ENCODE peak calls at places on chromosomes 16 and 17, in eight cellular contexts. One of them, this sample, is unnamed.

GRCh38 chr17:17940451-17940911 is 31.7 kb downstream of the TOM1L2 start:
- DNase-seq in pancreas: no peak
- DNase-seq in GM23338: no peak
- DNase-seq in colonic mucosa: no peak
- DNase-seq in fibroblast of villous mesenchyme: peak; percentile 59
- DNase-seq in fibroblast of mammary gland: peak; percentile 56
- DNase-seq in ovary: no peak
- DNase-seq in endothelial cell of umbilical vein: peak; percentile 49
- DNase-seq in this sample: peak; percentile 48

GRCh38 chr16:17527538-17527937 is 56.8 kb upstream of the XYLT1 start:
- DNase-seq in fibroblast of mammary gland: no peak
- DNase-seq in ovary: no peak
- DNase-seq in endothelial cell of umbilical vein: no peak
- DNase-seq in fibroblast of villous mesenchyme: no peak
- DNase-seq in colonic mucosa: no peak
- DNase-seq in pancreas: no peak
- DNase-seq in GM23338: no peak
- DNase-seq in this sample: no peak

GRCh38 chr17:58252141-58252540 is 13.8 kb downstream of the LPO start:
- DNase-seq in ovary: no peak
- DNase-seq in fibroblast of mammary gland: no peak
- DNase-seq in fibroblast of villous mesenchyme: no peak
- DNase-seq in GM23338: no peak
- DNase-seq in endothelial cell of umbilical vein: no peak
- DNase-seq in pancreas: no peak
- DNase-seq in colonic mucosa: no peak
- DNase-seq in this sample: no peak

GRCh38 chr16:3807425-3808123 is 72.9 kb downstream of the CREBBP start:
- DNase-seq in fibroblast of mammary gland: no peak
- DNase-seq in ovary: no peak
- DNase-seq in endothelial cell of umbilical vein: no peak
- DNase-seq in pancreas: no peak
- DNase-seq in fibroblast of villous mesenchyme: no peak
- DNase-seq in colonic mucosa: no peak
- DNase-seq in GM23338: no peak
- DNase-seq in this sample: no peak

GRCh38 chr17:73172252-73172651 is 7.4 kb downstream of the SSTR2 start:
- DNase-seq in colonic mucosa: no peak
- DNase-seq in ovary: no peak
- DNase-seq in fibroblast of villous mesenchyme: no peak
- DNase-seq in pancreas: no peak
- DNase-seq in fibroblast of mammary gland: no peak
- DNase-seq in endothelial cell of umbilical vein: no peak
- DNase-seq in GM23338: no peak
- DNase-seq in this sample: no peak

GRCh38 chr16:5487728-5488127 is 390.1 kb upstream of the EEF2KMT start:
- DNase-seq in GM23338: no peak
- DNase-seq in pancreas: no peak
- DNase-seq in fibroblast of mammary gland: no peak
- DNase-seq in colonic mucosa: no peak
- DNase-seq in endothelial cell of umbilical vein: no peak
- DNase-seq in fibroblast of villous mesenchyme: no peak
- DNase-seq in ovary: no peak
- DNase-seq in this sample: no peak

GRCh38 chr17:66210208-66210574 is 18.3 kb upstream of the CEP112 start:
- DNase-seq in ovary: no peak
- DNase-seq in GM23338: no peak
- DNase-seq in fibroblast of villous mesenchyme: no peak
- DNase-seq in fibroblast of mammary gland: no peak
- DNase-seq in pancreas: no peak
- DNase-seq in colonic mucosa: no peak
- DNase-seq in endothelial cell of umbilical vein: no peak
- DNase-seq in this sample: no peak

GRCh38 chr16:10760863-10761262 is 17.2 kb downstream of the NUBP1 start:
- DNase-seq in pancreas: no peak
- DNase-seq in fibroblast of villous mesenchyme: no peak
- DNase-seq in ovary: no peak
- DNase-seq in endothelial cell of umbilical vein: no peak
- DNase-seq in colonic mucosa: no peak
- DNase-seq in fibroblast of mammary gland: no peak
- DNase-seq in GM23338: no peak
- DNase-seq in this sample: no peak

GRCh38 chr17:20116683-20117309 is 107.6 kb downstream of the SPECC1 start:
- DNase-seq in ovary: peak; percentile 62
- DNase-seq in colonic mucosa: peak; percentile 55
- DNase-seq in GM23338: peak; percentile 89
- DNase-seq in fibroblast of villous mesenchyme: peak; percentile 59
- DNase-seq in endothelial cell of umbilical vein: peak; percentile 48
- DNase-seq in pancreas: no peak
- DNase-seq in fibroblast of mammary gland: peak; percentile 54
- DNase-seq in this sample: peak; percentile 71

GRCh38 chr17:2218426-2218825 is 85.2 kb downstream of the SMG6 start:
- DNase-seq in ovary: no peak
- DNase-seq in GM23338: no peak
- DNase-seq in fibroblast of mammary gland: no peak
- DNase-seq in fibroblast of villous mesenchyme: no peak
- DNase-seq in colonic mucosa: no peak
- DNase-seq in pancreas: no peak
- DNase-seq in endothelial cell of umbilical vein: no peak
- DNase-seq in this sample: no peak

GRCh38 chr16:1645914-1646525 is 32.1 kb upstream of the JPT2 start:
- DNase-seq in GM23338: no peak
- DNase-seq in colonic mucosa: no peak
- DNase-seq in fibroblast of villous mesenchyme: peak; percentile 54
- DNase-seq in fibroblast of mammary gland: peak; percentile 60
- DNase-seq in ovary: no peak
- DNase-seq in endothelial cell of umbilical vein: no peak
- DNase-seq in pancreas: no peak
- DNase-seq in this sample: no peak

GRCh38 chr17:15513859-15514446 is 46.5 kb upstream of the CDRT4 start:
- DNase-seq in endothelial cell of umbilical vein: no peak
- DNase-seq in GM23338: no peak
- DNase-seq in pancreas: no peak
- DNase-seq in colonic mucosa: no peak
- DNase-seq in fibroblast of villous mesenchyme: no peak
- DNase-seq in fibroblast of mammary gland: no peak
- DNase-seq in ovary: no peak
- DNase-seq in this sample: peak; percentile 30

GRCh38 chr16:15855704-15856003 is 1.2 kb downstream of the MYH11 start:
- DNase-seq in fibroblast of villous mesenchyme: no peak
- DNase-seq in colonic mucosa: no peak
- DNase-seq in fibroblast of mammary gland: no peak
- DNase-seq in GM23338: no peak
- DNase-seq in endothelial cell of umbilical vein: no peak
- DNase-seq in ovary: no peak
- DNase-seq in pancreas: no peak
- DNase-seq in this sample: no peak

GRCh38 chr16:27220991-27221390 is 17.7 kb downstream of the KDM8 start:
- DNase-seq in endothelial cell of umbilical vein: no peak
- DNase-seq in colonic mucosa: no peak
- DNase-seq in ovary: no peak
- DNase-seq in pancreas: peak; percentile 45
- DNase-seq in GM23338: no peak
- DNase-seq in fibroblast of villous mesenchyme: no peak
- DNase-seq in fibroblast of mammary gland: no peak
- DNase-seq in this sample: no peak

GRCh38 chr17:43442711-43443110 is 41.1 kb upstream of the DHX8 start:
- DNase-seq in fibroblast of villous mesenchyme: peak; percentile 48
- DNase-seq in GM23338: no peak
- DNase-seq in endothelial cell of umbilical vein: no peak
- DNase-seq in ovary: no peak
- DNase-seq in fibroblast of mammary gland: peak; percentile 81
- DNase-seq in pancreas: no peak
- DNase-seq in colonic mucosa: no peak
- DNase-seq in this sample: peak; percentile 42

GRCh38 chr16:9302102-9302501 is 210.7 kb downstream of the HAPSTR1 start:
- DNase-seq in pancreas: peak; percentile 80
- DNase-seq in ovary: no peak
- DNase-seq in endothelial cell of umbilical vein: no peak
- DNase-seq in GM23338: no peak
- DNase-seq in fibroblast of mammary gland: no peak
- DNase-seq in colonic mucosa: peak; percentile 35
- DNase-seq in fibroblast of villous mesenchyme: no peak
- DNase-seq in this sample: no peak

GRCh38 chr16:9300252-9300651 is 208.8 kb downstream of the HAPSTR1 start:
- DNase-seq in GM23338: no peak
- DNase-seq in ovary: no peak
- DNase-seq in pancreas: no peak
- DNase-seq in endothelial cell of umbilical vein: no peak
- DNase-seq in fibroblast of villous mesenchyme: no peak
- DNase-seq in colonic mucosa: no peak
- DNase-seq in fibroblast of mammary gland: no peak
- DNase-seq in this sample: no peak

GRCh38 chr16:9296273-9296593 is 204.8 kb downstream of the HAPSTR1 start:
- DNase-seq in pancreas: no peak
- DNase-seq in fibroblast of villous mesenchyme: no peak
- DNase-seq in fibroblast of mammary gland: no peak
- DNase-seq in colonic mucosa: no peak
- DNase-seq in endothelial cell of umbilical vein: no peak
- DNase-seq in ovary: no peak
- DNase-seq in GM23338: no peak
- DNase-seq in this sample: no peak

DNA sequence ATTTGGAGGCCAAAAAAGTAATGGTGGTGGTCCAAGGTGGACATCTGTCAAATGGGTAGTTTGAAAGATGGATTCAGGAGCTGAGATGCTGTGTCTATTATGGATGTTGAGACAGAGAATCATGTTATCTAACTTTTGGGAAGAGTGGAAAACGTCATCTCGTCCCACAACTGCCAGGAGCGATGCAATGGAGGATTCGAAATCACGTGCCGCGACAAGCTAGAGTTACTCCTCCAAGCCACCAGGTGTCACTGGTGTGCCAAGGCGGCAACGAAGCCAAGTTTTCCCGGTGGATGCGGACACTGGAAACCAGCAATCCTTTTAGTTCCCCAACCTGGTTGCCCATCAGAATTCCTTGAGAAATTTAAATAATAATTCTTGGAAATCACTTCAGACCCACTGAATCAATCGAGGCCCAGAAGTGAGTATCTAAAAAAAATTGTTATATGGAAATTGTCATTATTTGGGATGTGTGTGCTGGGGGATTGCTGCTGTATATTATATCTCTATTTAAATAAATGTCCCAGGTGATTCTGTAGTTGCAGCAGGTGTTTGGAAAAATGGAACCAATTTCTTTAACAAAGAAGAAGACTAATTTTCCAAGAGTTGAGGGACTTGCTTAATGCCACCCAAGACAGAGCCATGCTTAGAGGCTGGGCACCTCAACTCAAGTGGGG is 206.1 kb downstream of the HAPSTR1 start:
- DNase-seq in pancreas: no peak
- DNase-seq in GM23338: peak; percentile 83
- DNase-seq in ovary: no peak
- DNase-seq in endothelial cell of umbilical vein: peak; percentile 2
- DNase-seq in colonic mucosa: no peak
- DNase-seq in fibroblast of mammary gland: peak; percentile 16
- DNase-seq in fibroblast of villous mesenchyme: no peak
- DNase-seq in this sample: peak; percentile 2
- TF ChIP-seq CTCF in pancreas: no peak
- TF ChIP-seq CTCF in GM23338: peak; percentile 78
- TF ChIP-seq CTCF in ovary: no peak
- TF ChIP-seq CTCF in endothelial cell of umbilical vein: peak; percentile 58
- TF ChIP-seq CTCF in colonic mucosa: peak; percentile 39
- TF ChIP-seq CTCF in fibroblast of mammary gland: peak; percentile 39
- TF ChIP-seq CTCF in fibroblast of villous mesenchyme: no peak
- TF ChIP-seq CTCF in this sample: peak; percentile 31

DNA sequence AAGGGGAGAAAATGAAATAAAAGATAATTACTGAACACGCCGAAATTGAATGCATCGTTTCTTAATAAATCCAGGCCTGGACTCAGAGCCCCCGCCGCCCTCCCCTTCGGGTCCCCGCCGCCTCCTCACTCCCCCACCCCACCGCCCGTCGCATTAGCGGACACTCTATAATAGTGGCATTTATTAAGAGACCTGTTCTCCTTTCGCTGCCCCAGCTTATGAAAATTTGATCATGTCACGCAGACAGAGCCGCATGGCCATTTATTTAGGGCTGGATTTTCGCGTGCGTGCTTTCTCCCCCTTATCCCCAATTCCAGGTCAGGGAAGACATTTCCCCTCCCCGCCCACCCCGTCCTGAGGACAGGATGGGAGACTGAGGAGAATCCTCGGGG is 6.3 kb upstream of the HOXB2 start:
- DNase-seq in pancreas: no peak
- DNase-seq in GM23338: no peak
- DNase-seq in colonic mucosa: no peak
- DNase-seq in endothelial cell of umbilical vein: no peak
- DNase-seq in fibroblast of mammary gland: no peak
- DNase-seq in fibroblast of villous mesenchyme: no peak
- DNase-seq in ovary: no peak
- DNase-seq in this sample: no peak
- H3K4me3 ChIP-seq in pancreas: no peak overlapping the region
- H3K4me3 ChIP-seq in GM23338: peak overlapping the region; percentile 43
- H3K4me3 ChIP-seq in colonic mucosa: no peak overlapping the region
- H3K4me3 ChIP-seq in endothelial cell of umbilical vein: no peak overlapping the region
- H3K4me3 ChIP-seq in fibroblast of mammary gland: no peak overlapping the region
- H3K4me3 ChIP-seq in fibroblast of villous mesenchyme: no peak overlapping the region
- H3K4me3 ChIP-seq in ovary: no peak overlapping the region
- H3K4me3 ChIP-seq in this sample: no peak overlapping the region

DNA sequence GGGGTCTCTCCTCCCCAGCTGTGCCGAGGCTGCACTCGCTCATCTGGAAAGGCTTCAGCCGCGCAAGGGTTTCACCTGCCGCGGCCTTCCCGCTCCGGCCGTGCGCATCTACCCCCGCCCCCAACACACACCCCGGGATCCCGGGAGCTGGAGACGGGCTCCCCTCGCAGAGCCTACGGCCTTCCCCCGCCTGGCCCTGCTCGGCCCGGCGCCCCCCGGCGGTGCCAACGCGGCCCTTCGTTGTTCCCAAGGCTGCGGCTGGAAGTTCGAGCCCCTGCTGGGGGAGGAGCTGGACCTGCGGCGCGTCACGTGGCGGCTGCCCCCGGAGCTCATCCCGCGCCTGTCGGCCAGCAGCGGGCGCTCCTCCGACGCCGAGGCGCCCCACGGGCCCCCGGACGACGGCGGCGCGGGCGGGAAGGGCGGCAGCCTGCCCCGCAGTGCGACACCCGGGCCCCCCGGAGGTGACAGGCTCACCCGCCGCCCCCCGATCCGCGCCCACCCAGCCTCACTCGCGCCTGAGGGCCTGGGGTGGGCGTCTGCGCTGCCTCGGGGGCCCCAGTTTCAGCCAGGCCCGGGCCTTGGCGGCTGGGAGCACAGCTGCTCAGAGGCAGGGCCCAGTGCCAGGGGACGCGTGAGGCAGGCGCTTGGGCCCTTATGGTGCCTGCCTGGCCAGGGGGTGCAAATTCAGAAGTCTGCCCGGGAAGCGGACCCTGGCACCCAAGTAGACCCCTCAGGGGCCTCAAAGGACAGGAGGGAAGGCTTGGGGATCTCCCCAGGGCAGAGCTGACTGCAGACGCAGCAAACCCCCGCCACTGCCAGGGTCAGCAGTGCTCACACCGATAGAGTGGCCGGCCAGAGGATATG is 11.2 kb downstream of the GALK1 start:
- DNase-seq in fibroblast of mammary gland: peak; percentile 47
- DNase-seq in endothelial cell of umbilical vein: no peak
- DNase-seq in ovary: peak; percentile 79
- DNase-seq in pancreas: peak; percentile 87
- DNase-seq in fibroblast of villous mesenchyme: peak; percentile 63
- DNase-seq in colonic mucosa: peak; percentile 48
- DNase-seq in GM23338: peak; percentile 92
- DNase-seq in this sample: peak; percentile 60
- TF ChIP-seq CTCF in fibroblast of mammary gland: no peak
- TF ChIP-seq CTCF in endothelial cell of umbilical vein: peak; percentile 34
- TF ChIP-seq CTCF in ovary: peak; percentile 76
- TF ChIP-seq CTCF in pancreas: peak; percentile 27
- TF ChIP-seq CTCF in fibroblast of villous mesenchyme: peak; percentile 47
- TF ChIP-seq CTCF in colonic mucosa: no peak
- TF ChIP-seq CTCF in GM23338: peak; percentile 57
- TF ChIP-seq CTCF in this sample: peak; percentile 18

GRCh38 chr17:7575959-7576358 is 3.5 kb upstream of the CD68 start:
- DNase-seq in endothelial cell of umbilical vein: no peak
- DNase-seq in fibroblast of villous mesenchyme: no peak
- DNase-seq in colonic mucosa: no peak
- DNase-seq in fibroblast of mammary gland: no peak
- DNase-seq in ovary: no peak
- DNase-seq in GM23338: no peak
- DNase-seq in pancreas: no peak
- DNase-seq in this sample: no peak
- H3K4me3 ChIP-seq in endothelial cell of umbilical vein: no peak overlapping the region
- H3K4me3 ChIP-seq in fibroblast of villous mesenchyme: no peak overlapping the region
- H3K4me3 ChIP-seq in colonic mucosa: no peak overlapping the region
- H3K4me3 ChIP-seq in fibroblast of mammary gland: no peak overlapping the region
- H3K4me3 ChIP-seq in ovary: no peak overlapping the region
- H3K4me3 ChIP-seq in GM23338: peak overlapping the region; percentile 100
- H3K4me3 ChIP-seq in pancreas: no peak overlapping the region
- H3K4me3 ChIP-seq in this sample: no peak overlapping the region